ENCODE peak calls at places on chromosome 12, in four cellular contexts. One of them, this sample, is unnamed.

GRCh38 chr12:54417712-54418440 is 1.2 kb downstream of the ITGA5 start:
- DNase-seq in activated T-cell treated with anti-CD3 and anti-CD28 coated beads, Interleukin-2, amount 50 U/mL, for 72 hours: peak; percentile 28
- DNase-seq in activated CD4-positive, alpha-beta T cell treated with anti-CD3 and anti-CD28 coated beads for 24 hours: no peak
- DNase-seq in left colon: no peak
- DNase-seq in this sample: no peak

GRCh38 chr12:89622115-89622514 is 86.5 kb downstream of the ATP2B1 start:
- DNase-seq in activated T-cell treated with anti-CD3 and anti-CD28 coated beads, Interleukin-2, amount 50 U/mL, for 72 hours: no peak
- DNase-seq in activated CD4-positive, alpha-beta T cell treated with anti-CD3 and anti-CD28 coated beads for 24 hours: no peak
- DNase-seq in left colon: no peak
- DNase-seq in this sample: peak; percentile 13

GRCh38 chr12:5467941-5468340 is 36.0 kb downstream of the NTF3 start:
- DNase-seq in activated T-cell treated with anti-CD3 and anti-CD28 coated beads, Interleukin-2, amount 50 U/mL, for 72 hours: no peak
- DNase-seq in activated CD4-positive, alpha-beta T cell treated with anti-CD3 and anti-CD28 coated beads for 24 hours: no peak
- DNase-seq in left colon: no peak
- DNase-seq in this sample: no peak

GRCh38 chr12:121405211-121405610 is 5.3 kb downstream of the RNF34 start:
- DNase-seq in activated T-cell treated with anti-CD3 and anti-CD28 coated beads, Interleukin-2, amount 50 U/mL, for 72 hours: no peak
- DNase-seq in activated CD4-positive, alpha-beta T cell treated with anti-CD3 and anti-CD28 coated beads for 24 hours: no peak
- DNase-seq in left colon: no peak
- DNase-seq in this sample: no peak

GRCh38 chr12:74537126-74537706 is 419 bp upstream of the ATXN7L3B start:
- DNase-seq in activated T-cell treated with anti-CD3 and anti-CD28 coated beads, Interleukin-2, amount 50 U/mL, for 72 hours: no peak
- DNase-seq in activated CD4-positive, alpha-beta T cell treated with anti-CD3 and anti-CD28 coated beads for 24 hours: no peak
- DNase-seq in left colon: no peak
- DNase-seq in this sample: peak; percentile 77

GRCh38 chr12:87678453-87678852 is 350.7 kb downstream of the C12orf50 start:
- DNase-seq in activated T-cell treated with anti-CD3 and anti-CD28 coated beads, Interleukin-2, amount 50 U/mL, for 72 hours: no peak
- DNase-seq in activated CD4-positive, alpha-beta T cell treated with anti-CD3 and anti-CD28 coated beads for 24 hours: no peak
- DNase-seq in left colon: no peak
- DNase-seq in this sample: no peak

GRCh38 chr12:13171921-13172859 is 24.3 kb upstream of the EMP1 start:
- DNase-seq in activated T-cell treated with anti-CD3 and anti-CD28 coated beads, Interleukin-2, amount 50 U/mL, for 72 hours: no peak
- DNase-seq in activated CD4-positive, alpha-beta T cell treated with anti-CD3 and anti-CD28 coated beads for 24 hours: no peak
- DNase-seq in left colon: no peak
- DNase-seq in this sample: peak; percentile 71

GRCh38 chr12:90959538-90960139 is 4.7 kb upstream of the CCER1 start:
- DNase-seq in activated T-cell treated with anti-CD3 and anti-CD28 coated beads, Interleukin-2, amount 50 U/mL, for 72 hours: peak; percentile 16
- DNase-seq in activated CD4-positive, alpha-beta T cell treated with anti-CD3 and anti-CD28 coated beads for 24 hours: peak; percentile 6
- DNase-seq in left colon: no peak
- DNase-seq in this sample: peak; percentile 75

GRCh38 chr12:1553987-1554982 is 40.1 kb downstream of the FBXL14 start:
- DNase-seq in activated T-cell treated with anti-CD3 and anti-CD28 coated beads, Interleukin-2, amount 50 U/mL, for 72 hours: peak; percentile 78
- DNase-seq in activated CD4-positive, alpha-beta T cell treated with anti-CD3 and anti-CD28 coated beads for 24 hours: peak; percentile 26
- DNase-seq in left colon: no peak
- DNase-seq in this sample: no peak

GRCh38 chr12:104583311-104583710 is 126.6 kb downstream of the CHST11 start:
- DNase-seq in activated T-cell treated with anti-CD3 and anti-CD28 coated beads, Interleukin-2, amount 50 U/mL, for 72 hours: peak; percentile 18
- DNase-seq in activated CD4-positive, alpha-beta T cell treated with anti-CD3 and anti-CD28 coated beads for 24 hours: no peak
- DNase-seq in left colon: no peak
- DNase-seq in this sample: no peak

GRCh38 chr12:24681570-24681969 is 267.3 kb downstream of the BCAT1 start:
- DNase-seq in activated T-cell treated with anti-CD3 and anti-CD28 coated beads, Interleukin-2, amount 50 U/mL, for 72 hours: no peak
- DNase-seq in activated CD4-positive, alpha-beta T cell treated with anti-CD3 and anti-CD28 coated beads for 24 hours: no peak
- DNase-seq in left colon: no peak
- DNase-seq in this sample: no peak

GRCh38 chr12:76268267-76268666 is 79.9 kb downstream of the BBS10 start:
- DNase-seq in activated T-cell treated with anti-CD3 and anti-CD28 coated beads, Interleukin-2, amount 50 U/mL, for 72 hours: no peak
- DNase-seq in activated CD4-positive, alpha-beta T cell treated with anti-CD3 and anti-CD28 coated beads for 24 hours: no peak
- DNase-seq in left colon: no peak
- DNase-seq in this sample: no peak

GRCh38 chr12:64268409-64268808 is 46.3 kb upstream of the KICS2 start:
- DNase-seq in activated T-cell treated with anti-CD3 and anti-CD28 coated beads, Interleukin-2, amount 50 U/mL, for 72 hours: no peak
- DNase-seq in activated CD4-positive, alpha-beta T cell treated with anti-CD3 and anti-CD28 coated beads for 24 hours: no peak
- DNase-seq in left colon: no peak
- DNase-seq in this sample: no peak

GRCh38 chr12:26821212-26821701 is 11.7 kb downstream of the ITPR2 start:
- DNase-seq in activated T-cell treated with anti-CD3 and anti-CD28 coated beads, Interleukin-2, amount 50 U/mL, for 72 hours: no peak
- DNase-seq in activated CD4-positive, alpha-beta T cell treated with anti-CD3 and anti-CD28 coated beads for 24 hours: no peak
- DNase-seq in left colon: no peak
- DNase-seq in this sample: no peak

GRCh38 chr12:89544730-89545184 is 18.9 kb upstream of the POC1B start:
- DNase-seq in activated T-cell treated with anti-CD3 and anti-CD28 coated beads, Interleukin-2, amount 50 U/mL, for 72 hours: no peak
- DNase-seq in activated CD4-positive, alpha-beta T cell treated with anti-CD3 and anti-CD28 coated beads for 24 hours: no peak
- DNase-seq in left colon: no peak
- DNase-seq in this sample: peak; percentile 31

GRCh38 chr12:49644620-49644994 is 21.2 kb downstream of the PRPF40B start:
- DNase-seq in activated T-cell treated with anti-CD3 and anti-CD28 coated beads, Interleukin-2, amount 50 U/mL, for 72 hours: peak; percentile 84
- DNase-seq in activated CD4-positive, alpha-beta T cell treated with anti-CD3 and anti-CD28 coated beads for 24 hours: peak; percentile 65
- DNase-seq in left colon: peak; percentile 63
- DNase-seq in this sample: peak; percentile 80

GRCh38 chr12:40170593-40170992 is 54.2 kb upstream of the LRRK2 start:
- DNase-seq in activated T-cell treated with anti-CD3 and anti-CD28 coated beads, Interleukin-2, amount 50 U/mL, for 72 hours: no peak
- DNase-seq in activated CD4-positive, alpha-beta T cell treated with anti-CD3 and anti-CD28 coated beads for 24 hours: no peak
- DNase-seq in left colon: no peak
- DNase-seq in this sample: no peak

This sample was measured in fibroblast of the aortic adventitia.